ENCODE peak calls at places on chromosomes 12 and 14, in five cellular contexts. U is GM23338, Y is HCT116, M is astrocyte, T is endothelial cell of umbilical vein. Z is an unnamed sample.

GRCh38 chr12:122505419-122506051 is 4.8 kb upstream of the ZCCHC8 start:
- DNase-seq in U (no peak), M (no peak), T (no peak), Y (no peak), Z (no peak)

GRCh38 chr12:41512531-41512930 is 324.4 kb downstream of the PDZRN4 start:
- DNase-seq in U (no peak), Y (no peak), M (no peak), T (peak), Z (no peak)

GRCh38 chr12:14214495-14214894 is 151.0 kb upstream of the ATF7IP start:
- DNase-seq in U (no peak), M (no peak), Y (no peak), T (no peak), Z (no peak)

GRCh38 chr12:106282457-106283097 is 20.0 kb upstream of the TCP11L2 start:
- DNase-seq in U (peak), T (peak), Y (peak), M (no peak), Z (peak)

GRCh38 chr14:68680541-68681051 is 112.3 kb downstream of the ZFP36L1 start:
- DNase-seq in M (peak), T (no peak), U (no peak), Y (no peak), Z (no peak)

GRCh38 chr12:7171854-7172253 is 17.6 kb upstream of the PEX5 start:
- DNase-seq in Y (no peak), T (no peak), M (no peak), U (peak), Z (no peak)

GRCh38 chr12:32559434-32559833 is 119.7 kb upstream of the DNM1L start:
- DNase-seq in M (no peak), U (no peak), T (no peak), Y (no peak), Z (no peak)

GRCh38 chr14:58428011-58428807 is 690 bp downstream of the KIAA0586 start:
- DNase-seq in T (peak), M (peak), U (peak), Y (peak), Z (peak)

GRCh38 chr12:124713041-124713435 is 145.6 kb upstream of the NCOR2 start:
- DNase-seq in Y (no peak), T (peak), U (no peak), M (peak), Z (no peak)

GRCh38 chr12:6030081-6030480 is 85.0 kb upstream of the ANO2 start:
- DNase-seq in U (no peak), T (no peak), Y (no peak), M (no peak), Z (no peak)

GRCh38 chr14:74670726-74671125 is 42.2 kb downstream of the AREL1 start:
- DNase-seq in U (no peak), Y (no peak), M (peak), T (peak), Z (no peak)

GRCh38 chr14:95460647-95461478 is 55.6 kb downstream of the SYNE3 start:
- DNase-seq in T (peak), M (peak), Y (peak), U (peak), Z (peak)

GRCh38 chr12:104747956-104748355 is 210.1 kb downstream of the SLC41A2 start:
- DNase-seq in M (no peak), T (no peak), U (no peak), Y (no peak), Z (no peak)

DNA sequence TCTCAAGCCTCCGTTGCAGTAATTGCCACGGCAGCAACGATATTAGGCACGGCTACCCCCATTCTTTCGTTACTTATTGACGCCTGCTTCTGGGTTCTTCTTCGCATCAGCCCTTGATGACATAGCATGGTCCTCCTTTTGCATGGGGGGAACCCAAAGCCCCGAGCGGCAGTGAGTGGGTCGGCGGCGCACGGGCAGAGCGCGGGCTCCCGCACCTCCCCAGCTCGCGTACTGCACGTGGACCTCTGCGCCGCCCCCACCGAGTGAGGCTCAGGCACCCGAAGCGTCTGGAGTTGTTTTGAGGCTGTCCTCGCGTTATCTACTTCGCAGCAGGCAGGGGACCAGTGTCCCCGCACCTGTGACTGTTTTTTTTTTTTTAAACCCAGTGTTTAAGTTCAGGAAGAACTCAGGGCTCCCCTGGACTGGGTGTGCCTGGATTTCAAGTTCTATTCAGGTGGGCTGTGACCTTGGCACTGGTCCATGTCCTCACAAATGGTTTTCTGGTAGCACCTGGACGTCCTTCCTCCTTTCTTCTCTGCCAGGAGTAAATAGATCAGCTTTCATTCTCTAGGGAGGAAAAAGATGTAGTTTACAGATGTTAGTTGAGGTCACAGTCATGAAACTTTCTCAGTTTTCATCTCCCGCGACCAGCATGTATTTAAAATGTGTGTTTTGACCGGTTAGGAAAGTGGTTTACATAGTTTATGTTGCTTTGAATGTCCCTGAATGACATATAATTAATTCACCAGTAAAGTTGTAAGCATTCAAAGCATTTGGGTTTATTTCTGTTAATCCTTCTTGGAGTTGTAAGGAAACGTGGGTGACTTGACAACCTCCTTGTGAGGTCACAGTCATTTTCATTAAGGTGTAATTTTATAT is 1.4 kb upstream of the FOXN4 start:
- DNase-seq in T (no peak), Y (no peak), M (no peak), U (peak), Z (no peak)
- TF ChIP-seq EZH2 in T (peak), Y (no peak), M (peak), U (peak), Z (no peak)

GRCh38 chr14:67641480-67641879 is 21.8 kb downstream of the ARG2 start:
- DNase-seq in Y (no peak), U (no peak), T (no peak), M (no peak), Z (no peak)

GRCh38 chr14:67630938-67631337 is 11.2 kb downstream of the ARG2 start:
- DNase-seq in U (no peak), T (no peak), M (no peak), Y (no peak), Z (no peak)

GRCh38 chr14:67641902-67642749 is 22.4 kb downstream of the ARG2 start:
- DNase-seq in M (no peak), T (no peak), U (no peak), Y (no peak), Z (no peak)

GRCh38 chr14:67633451-67634154 is 13.9 kb downstream of the ARG2 start:
- DNase-seq in Y (no peak), M (no peak), T (no peak), U (no peak), Z (no peak)

GRCh38 chr14:67636361-67636919 is 16.7 kb downstream of the ARG2 start:
- DNase-seq in Y (no peak), T (peak), M (no peak), U (no peak), Z (peak)
- H2AFZ ChIP-seq in Y (no peak), T (no peak), M (no peak), U (no peak), Z (no peak)

DNA sequence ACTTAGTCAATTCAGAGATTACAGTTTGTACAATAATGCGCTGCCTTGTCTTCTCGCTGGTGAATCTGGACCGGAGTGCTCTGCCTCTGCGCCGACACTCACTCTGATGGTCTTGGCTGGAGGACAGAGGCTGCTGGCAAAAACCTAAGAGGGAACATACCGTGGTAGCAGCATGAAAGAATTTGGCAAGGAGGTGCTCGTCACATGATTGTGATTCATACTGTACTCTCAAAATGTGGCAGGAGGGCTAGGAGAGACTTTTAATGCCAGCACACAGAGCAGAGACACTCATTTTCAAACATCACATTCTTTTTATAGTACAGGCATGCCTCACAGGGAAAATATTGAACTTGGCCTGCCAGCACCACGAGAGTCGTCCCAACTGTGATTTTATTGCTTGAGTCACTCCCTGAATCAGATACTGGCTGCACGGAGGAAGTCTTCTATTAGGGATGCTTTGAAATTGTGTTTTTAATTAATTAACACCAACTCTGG is 67.8 kb downstream of the HMGA2 start:
- DNase-seq in Y (peak), M (peak), U (no peak), T (peak), Z (peak)
- H3K4me3 ChIP-seq in Y (peak), M (peak), U (no peak), T (no peak), Z (no peak)

DNA sequence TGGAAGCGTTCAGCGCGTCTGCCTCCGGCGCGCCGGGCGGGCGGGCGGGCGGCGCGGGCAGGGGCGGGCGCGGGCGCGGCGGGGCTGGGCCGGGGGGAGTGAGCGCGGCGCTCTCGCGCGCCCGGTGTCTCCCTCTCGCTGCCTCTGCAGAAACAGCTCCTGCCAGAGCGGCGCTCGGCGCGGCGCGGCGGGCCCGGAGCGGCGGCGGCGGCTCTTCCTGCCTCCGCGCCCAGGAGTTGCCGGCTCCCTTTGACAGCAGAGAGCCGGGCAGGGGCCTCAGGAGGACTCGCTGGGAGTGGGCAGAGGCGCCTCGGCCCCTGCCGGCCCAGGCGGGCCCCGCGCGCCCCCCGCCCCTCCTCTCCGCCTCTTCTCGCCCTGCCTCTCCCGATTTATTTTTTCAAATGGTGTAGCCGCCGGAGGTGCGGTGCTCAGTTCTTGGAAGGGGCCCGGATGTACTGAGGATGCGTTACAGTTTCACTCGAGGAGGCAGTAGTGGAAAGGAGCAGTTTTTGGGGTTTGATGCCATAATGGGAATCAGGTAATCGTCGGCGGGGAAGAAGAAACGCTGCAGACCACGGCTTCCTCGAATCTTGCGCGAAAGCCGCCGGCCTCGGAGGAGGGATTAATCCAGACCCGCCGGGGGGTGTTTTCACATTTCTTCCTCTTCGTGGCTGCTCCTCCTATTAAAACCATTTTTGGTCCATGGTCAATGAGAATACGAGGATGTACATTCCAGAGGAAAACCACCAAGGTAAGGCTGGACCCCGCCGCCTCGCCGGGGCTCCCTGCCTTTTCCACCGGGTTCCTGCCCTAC is at the start of gene CACNA1C:
- DNase-seq in T (peak), M (peak), U (peak), Y (no peak), Z (peak)
- TF ChIP-seq EZH2 in T (no peak), M (peak), U (peak), Y (no peak), Z (no peak)

GRCh38 chr12:44827832-44828438 is 48.2 kb downstream of the NELL2 start:
- DNase-seq in M (no peak), U (no peak), T (no peak), Y (no peak), Z (no peak)
- H2AFZ ChIP-seq in M (no peak), U (no peak), T (no peak), Y (no peak), Z (no peak)

GRCh38 chr12:98895086-98895651 is 250.1 kb downstream of the APAF1 start:
- DNase-seq in Y (no peak), T (no peak), M (no peak), U (peak), Z (peak)
- H3K4me3 ChIP-seq in Y (no peak), T (no peak), M (peak), U (peak), Z (no peak)

Z was measured in hepatocyte.